ENCODE peak calls at places on chromosomes 12 and 14, in ten cellular contexts. N is endothelial cell of umbilical vein, G is esophagus squamous epithelium, H is stomach, Q is gastrocnemius medialis, F is ovary, I is adrenal gland, K is K562, R is HCT116, Z is vagina. S is an unnamed sample.

GRCh38 chr12:12365931-12366431 is 9.1 kb downstream of the BORCS5 start:
- DNase-seq in N (no peak), G (no peak), H (no peak), Q (no peak), F (no peak), I (no peak), K (no peak), R (no peak), Z (no peak), S (no peak)

GRCh38 chr12:46562625-46563228 is 190.2 kb upstream of the SLC38A2 start:
- DNase-seq in N (peak; percentile 94), G (no peak), H (no peak), Q (no peak), F (no peak), I (no peak), K (no peak), R (no peak), Z (no peak), S (no peak)

GRCh38 chr14:65910108-65910507 is 497.6 kb downstream of the FUT8 start:
- DNase-seq in N (no peak), G (no peak), H (no peak), Q (no peak), F (no peak), I (no peak), K (no peak), R (no peak), Z (no peak), S (no peak)

GRCh38 chr12:120468846-120469449 is 600 bp downstream of the SRSF9 start:
- DNase-seq in N (peak; percentile 47), G (no peak), H (peak; percentile 33), Q (no peak), F (peak; percentile 70), I (peak; percentile 39), K (peak; percentile 92), R (no peak), Z (no peak), S (peak; percentile 71)

GRCh38 chr12:12628013-12628412 is 16.3 kb downstream of the CREBL2 start:
- DNase-seq in N (no peak), G (no peak), H (no peak), Q (no peak), F (no peak), I (no peak), K (no peak), R (no peak), Z (no peak), S (no peak)

GRCh38 chr12:123937707-123938600 is 34.7 kb downstream of the CCDC92 start:
- DNase-seq in N (no peak), G (no peak), H (no peak), Q (no peak), F (no peak), I (no peak), K (no peak), R (no peak), Z (no peak), S (peak; percentile 61)

GRCh38 chr12:2561367-2561766 is 233.4 kb upstream of the FKBP4 start:
- DNase-seq in N (no peak), G (no peak), H (no peak), Q (no peak), F (no peak), I (no peak), K (no peak), R (no peak), Z (no peak), S (no peak)

GRCh38 chr12:23039834-23040233 is 414.9 kb downstream of the ETNK1 start:
- DNase-seq in N (no peak), G (no peak), H (no peak), Q (no peak), F (no peak), I (no peak), K (no peak), R (no peak), Z (no peak), S (no peak)

GRCh38 chr12:3140284-3140683 is 63.1 kb downstream of the TSPAN9 start:
- DNase-seq in N (no peak), G (no peak), H (no peak), Q (no peak), F (no peak), I (no peak), K (no peak), R (no peak), Z (no peak), S (peak; percentile 7)

GRCh38 chr14:58695514-58695913 is 57.8 kb downstream of the DACT1 start:
- DNase-seq in N (no peak), G (no peak), H (no peak), Q (no peak), F (no peak), I (no peak), K (no peak), R (no peak), Z (no peak), S (no peak)

GRCh38 chr14:30608533-30609006 is 13.5 kb upstream of the SCFD1 start:
- DNase-seq in N (no peak), G (no peak), H (no peak), Q (peak; percentile 13), F (no peak), I (no peak), K (no peak), R (no peak), Z (no peak), S (peak; percentile 72)

GRCh38 chr14:34592623-34593022 is 37.3 kb downstream of the SNX6 start:
- DNase-seq in N (no peak), G (no peak), H (no peak), Q (peak; percentile 29), F (no peak), I (no peak), K (no peak), R (no peak), Z (no peak), S (no peak)

GRCh38 chr14:33754264-33754663 is 196.6 kb downstream of the EGLN3 start:
- DNase-seq in N (no peak), G (no peak), H (no peak), Q (no peak), F (no peak), I (no peak), K (no peak), R (no peak), Z (no peak), S (no peak)

GRCh38 chr12:45763381-45763780 is 33.9 kb downstream of the ARID2 start:
- DNase-seq in N (no peak), G (no peak), H (no peak), Q (no peak), F (no peak), I (no peak), K (no peak), R (no peak), Z (no peak), S (no peak)

GRCh38 chr12:4807813-4808212 is 87.6 kb downstream of the GALNT8 start:
- DNase-seq in N (no peak), G (no peak), H (no peak), Q (no peak), F (no peak), I (no peak), K (no peak), R (no peak), Z (no peak), S (no peak)

GRCh38 chr12:62469704-62470103 is 3.1 kb downstream of the MON2 start:
- DNase-seq in N (no peak), G (no peak), H (no peak), Q (no peak), F (no peak), I (no peak), K (no peak), R (no peak), Z (no peak), S (no peak)
- H3K4me3 ChIP-seq in N (no peak overlapping the region), G (no peak overlapping the region), H (no peak overlapping the region), Q (no peak overlapping the region), F (no peak overlapping the region), I (no peak overlapping the region), K (no peak overlapping the region), R (no peak overlapping the region), Z (no peak overlapping the region), S (no peak overlapping the region)

GRCh38 chr12:34290191-34290995 is 268.1 kb downstream of the ALG10 start:
- DNase-seq in N (no peak), G (no peak), H (no peak), Q (no peak), F (peak; percentile 4), I (no peak), K (no peak), R (no peak), Z (no peak), S (peak; percentile 27)

GRCh38 chr12:34291426-34291901 is 269.2 kb downstream of the ALG10 start:
- DNase-seq in N (no peak), G (no peak), H (no peak), Q (no peak), F (peak; percentile 6), I (no peak), K (no peak), R (no peak), Z (no peak), S (no peak)

GRCh38 chr12:34289431-34290190 is 267.3 kb downstream of the ALG10 start:
- DNase-seq in N (no peak), G (no peak), H (no peak), Q (no peak), F (peak; percentile 7), I (no peak), K (no peak), R (no peak), Z (no peak), S (peak; percentile 30)

GRCh38 chr12:34292736-34293625 is 270.7 kb downstream of the ALG10 start:
- DNase-seq in N (no peak), G (no peak), H (no peak), Q (no peak), F (peak; percentile 5), I (no peak), K (peak; percentile 37), R (no peak), Z (no peak), S (peak; percentile 24)

GRCh38 chr12:34291001-34291400 is 268.7 kb downstream of the ALG10 start:
- DNase-seq in N (no peak), G (no peak), H (no peak), Q (no peak), F (no peak), I (no peak), K (no peak), R (no peak), Z (no peak), S (peak; percentile 2)
- H3K9me3 ChIP-seq in N (peaks cover 2% of the 10 kb centered on the region), G (no peaks in the 10 kb centered on the region), H (peaks cover 100% of the 10 kb centered on the region), Q (no peaks in the 10 kb centered on the region), F (peaks cover 6% of the 10 kb centered on the region), I (no peaks in the 10 kb centered on the region), K (no peaks in the 10 kb centered on the region), R (peaks cover 3% of the 10 kb centered on the region), Z (no peaks in the 10 kb centered on the region), S (no peaks in the 10 kb centered on the region)

DNA sequence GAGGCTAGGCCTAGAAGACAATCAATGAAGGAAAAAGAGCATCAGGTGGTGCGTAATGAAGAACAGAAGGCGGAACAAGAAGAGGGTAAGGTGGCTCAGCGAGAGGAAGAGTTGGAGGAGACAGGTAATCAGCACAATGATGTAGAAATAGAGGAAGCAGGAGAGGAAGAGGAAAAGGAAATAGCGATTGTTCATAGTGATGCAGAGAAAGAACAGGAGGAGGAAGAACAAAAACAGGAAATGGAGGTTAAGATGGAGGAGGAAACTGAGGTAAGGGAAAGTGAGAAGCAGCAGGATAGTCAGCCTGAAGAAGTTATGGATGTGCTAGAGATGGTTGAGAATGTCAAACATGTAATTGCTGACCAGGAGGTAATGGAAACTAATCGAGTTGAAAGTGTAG is 5.5 kb downstream of the PNN start:
- DNase-seq in N (no peak), G (no peak), H (no peak), Q (no peak), F (no peak), I (no peak), K (no peak), R (no peak), Z (no peak), S (no peak)
- TF ChIP-seq POLR2A in N (no peak), G (no peak), H (no peak), Q (no peak), F (no peak), I (no peak), K (peak; percentile 41), R (no peak), Z (no peak), S (no peak)

GRCh38 chr12:128796439-128797118 is 27.2 kb downstream of the SLC15A4 start:
- DNase-seq in N (no peak), G (no peak), H (no peak), Q (peak; percentile 77), F (no peak), I (no peak), K (no peak), R (no peak), Z (no peak), S (no peak)
- H3K4me3 ChIP-seq in N (no peak overlapping the region), G (no peak overlapping the region), H (no peak overlapping the region), Q (no peak overlapping the region), F (no peak overlapping the region), I (no peak overlapping the region), K (no peak overlapping the region), R (no peak overlapping the region), Z (no peak overlapping the region), S (no peak overlapping the region)